ENCODE peak calls at places on chromosome 5, in eight cellular contexts. A, S, K, V, U, H, L and Y are unnamed samples.

GRCh38 chr5:83453937-83454336 is 17.6 kb upstream of the VCAN start:
- DNase-seq in A (no peak), S (no peak), K (no peak), V (no peak), U (no peak), H (no peak), L (no peak), Y (no peak)

GRCh38 chr5:147406636-147407035 is 103.2 kb downstream of the DPYSL3 start:
- DNase-seq in A (no peak), S (no peak), K (no peak), V (no peak), U (no peak), H (no peak), L (no peak), Y (no peak)

GRCh38 chr5:170269579-170269978 is 28.0 kb downstream of the LCP2 start:
- DNase-seq in A (no peak), S (peak), K (no peak), V (peak), U (no peak), H (no peak), L (no peak), Y (no peak)

GRCh38 chr5:170603578-170604565 is 100.1 kb downstream of the KCNIP1 start:
- DNase-seq in A (no peak), S (peak), K (no peak), V (no peak), U (peak), H (no peak), L (no peak), Y (no peak)

GRCh38 chr5:14359069-14360043 is 216.2 kb downstream of the TRIO start:
- DNase-seq in A (no peak), S (no peak), K (no peak), V (no peak), U (no peak), H (no peak), L (no peak), Y (no peak)

GRCh38 chr5:60102961-60103683 is 209.6 kb upstream of the PDE4D start:
- DNase-seq in A (no peak), S (no peak), K (no peak), V (no peak), U (peak), H (no peak), L (no peak), Y (no peak)

GRCh38 chr5:174828786-174829510 is 104.6 kb downstream of the MSX2 start:
- DNase-seq in A (no peak), S (no peak), K (no peak), V (no peak), U (no peak), H (no peak), L (no peak), Y (no peak)

GRCh38 chr5:66170196-66170919 is 26.3 kb downstream of the SREK1 start:
- DNase-seq in A (no peak), S (no peak), K (no peak), V (no peak), U (no peak), H (no peak), L (no peak), Y (no peak)

GRCh38 chr5:169229342-169229892 is 71.5 kb downstream of the SLIT3 start:
- DNase-seq in A (no peak), S (no peak), K (no peak), V (no peak), U (peak), H (no peak), L (no peak), Y (no peak)

GRCh38 chr5:17039170-17039569 is 103.1 kb upstream of the MYO10 start:
- DNase-seq in A (no peak), S (no peak), K (no peak), V (no peak), U (no peak), H (no peak), L (no peak), Y (no peak)

GRCh38 chr5:56900858-56901578 is 8.4 kb upstream of the SETD9 start:
- DNase-seq in A (no peak), S (no peak), K (no peak), V (no peak), U (peak), H (no peak), L (no peak), Y (no peak)

GRCh38 chr5:173327084-173327947 is 898 bp downstream of the STC2 start:
- DNase-seq in A (no peak), S (no peak), K (no peak), V (no peak), U (peak), H (no peak), L (no peak), Y (no peak)

GRCh38 chr5:140607031-140607430 is 25.9 kb downstream of the CD14 start:
- DNase-seq in A (no peak), S (no peak), K (no peak), V (no peak), U (no peak), H (no peak), L (no peak), Y (no peak)

GRCh38 chr5:180213256-180213600 is 4.2 kb upstream of the RASGEF1C start:
- DNase-seq in A (no peak), S (no peak), K (no peak), V (no peak), U (no peak), H (no peak), L (no peak), Y (no peak)

GRCh38 chr5:52897238-52897614 is 91.9 kb upstream of the ITGA2 start:
- DNase-seq in A (no peak), S (no peak), K (no peak), V (no peak), U (no peak), H (no peak), L (no peak), Y (no peak)

GRCh38 chr5:16265141-16265540 is 85.5 kb upstream of the MARCHF11 start:
- DNase-seq in A (no peak), S (no peak), K (no peak), V (no peak), U (no peak), H (no peak), L (no peak), Y (no peak)

GRCh38 chr5:14035859-14036440 is 91.5 kb upstream of the DNAH5 start:
- DNase-seq in A (peak), S (no peak), K (no peak), V (no peak), U (peak), H (no peak), L (no peak), Y (no peak)

GRCh38 chr5:74919487-74919886 is 53.3 kb upstream of the FAM169A start:
- DNase-seq in A (no peak), S (no peak), K (no peak), V (no peak), U (peak), H (no peak), L (no peak), Y (no peak)

GRCh38 chr5:177419045-177419444 is 7.4 kb upstream of the GRK6 start:
- DNase-seq in A (no peak), S (no peak), K (no peak), V (no peak), U (peak), H (no peak), L (no peak), Y (no peak)

GRCh38 chr5:20300110-20300509 is 312.1 kb upstream of the CDH18 start:
- DNase-seq in A (no peak), S (no peak), K (no peak), V (no peak), U (peak), H (no peak), L (no peak), Y (no peak)

GRCh38 chr5:151196556-151197290 is 27.2 kb downstream of the CCDC69 start:
- DNase-seq in A (no peak), S (no peak), K (no peak), V (no peak), U (no peak), H (no peak), L (no peak), Y (no peak)

GRCh38 chr5:16995372-16995771 is 59.3 kb upstream of the MYO10 start:
- DNase-seq in A (no peak), S (no peak), K (no peak), V (no peak), U (peak), H (no peak), L (no peak), Y (no peak)

GRCh38 chr5:36734422-36734821 is 128.0 kb downstream of the SLC1A3 start:
- DNase-seq in A (no peak), S (no peak), K (no peak), V (no peak), U (peak), H (no peak), L (no peak), Y (no peak)